ENCODE peak calls at places on chromosomes 3 and 15, in four cellular contexts. One of them, this sample, is unnamed.

GRCh38 chr3:169227911-169228310 is 435.6 kb downstream of the MECOM start:
- DNase-seq in thoracic aorta: no peak
- DNase-seq in heart left ventricle: no peak
- DNase-seq in body of pancreas: no peak
- DNase-seq in this sample: no peak

GRCh38 chr15:76903251-76903681 is 1.9 kb downstream of the SCAPER start:
- DNase-seq in thoracic aorta: no peak
- DNase-seq in heart left ventricle: no peak
- DNase-seq in body of pancreas: no peak
- DNase-seq in this sample: no peak

GRCh38 chr15:79088426-79089205 is 2.0 kb downstream of the RASGRF1 start:
- DNase-seq in thoracic aorta: no peak
- DNase-seq in heart left ventricle: no peak
- DNase-seq in body of pancreas: no peak
- DNase-seq in this sample: no peak

GRCh38 chr3:193605876-193606275 is 12.9 kb downstream of the OPA1 start:
- DNase-seq in thoracic aorta: no peak
- DNase-seq in heart left ventricle: no peak
- DNase-seq in body of pancreas: peak; percentile 66
- DNase-seq in this sample: peak; percentile 77

GRCh38 chr3:57391767-57392166 is 99.3 kb upstream of the ASB14 start:
- DNase-seq in thoracic aorta: no peak
- DNase-seq in heart left ventricle: no peak
- DNase-seq in body of pancreas: no peak
- DNase-seq in this sample: no peak

GRCh38 chr3:52313774-52314188 is 2.3 kb upstream of the DNAH1 start:
- DNase-seq in thoracic aorta: no peak
- DNase-seq in heart left ventricle: no peak
- DNase-seq in body of pancreas: peak; percentile 54
- DNase-seq in this sample: no peak

GRCh38 chr3:45981321-45982038 is 14.1 kb downstream of the FYCO1 start:
- DNase-seq in thoracic aorta: no peak
- DNase-seq in heart left ventricle: no peak
- DNase-seq in body of pancreas: no peak
- DNase-seq in this sample: no peak

GRCh38 chr3:13674538-13675185 is 125.7 kb downstream of the FBLN2 start:
- DNase-seq in thoracic aorta: no peak
- DNase-seq in heart left ventricle: no peak
- DNase-seq in body of pancreas: no peak
- DNase-seq in this sample: no peak

GRCh38 chr3:189566550-189566949 is 64.6 kb upstream of the TP63 start:
- DNase-seq in thoracic aorta: no peak
- DNase-seq in heart left ventricle: no peak
- DNase-seq in body of pancreas: no peak
- DNase-seq in this sample: no peak

GRCh38 chr15:74201656-74202420 is 749 bp downstream of the STRA6 start:
- DNase-seq in thoracic aorta: no peak
- DNase-seq in heart left ventricle: no peak
- DNase-seq in body of pancreas: no peak
- DNase-seq in this sample: no peak

GRCh38 chr3:33211444-33211843 is 7.2 kb downstream of the SUSD5 start:
- DNase-seq in thoracic aorta: no peak
- DNase-seq in heart left ventricle: no peak
- DNase-seq in body of pancreas: no peak
- DNase-seq in this sample: no peak

GRCh38 chr3:190458040-190458439 is 8.3 kb upstream of the TMEM207 start:
- DNase-seq in thoracic aorta: no peak
- DNase-seq in heart left ventricle: no peak
- DNase-seq in body of pancreas: no peak
- DNase-seq in this sample: no peak

GRCh38 chr3:105866656-105867653 is 1.9 kb downstream of the CBLB start:
- DNase-seq in thoracic aorta: no peak
- DNase-seq in heart left ventricle: no peak
- DNase-seq in body of pancreas: no peak
- DNase-seq in this sample: peak; percentile 60

GRCh38 chr15:80710635-80711553 is 15.8 kb downstream of the ABHD17C start:
- DNase-seq in thoracic aorta: no peak
- DNase-seq in heart left ventricle: no peak
- DNase-seq in body of pancreas: no peak
- DNase-seq in this sample: no peak

GRCh38 chr3:34033840-34034239 is 235.4 kb downstream of the PDCD6IP start:
- DNase-seq in thoracic aorta: no peak
- DNase-seq in heart left ventricle: no peak
- DNase-seq in body of pancreas: no peak
- DNase-seq in this sample: no peak

GRCh38 chr3:183975981-183976662 is 41.6 kb downstream of the ABCC5 start:
- DNase-seq in thoracic aorta: no peak
- DNase-seq in heart left ventricle: no peak
- DNase-seq in body of pancreas: no peak
- DNase-seq in this sample: no peak

GRCh38 chr15:38647683-38648082 is 83.1 kb upstream of the RASGRP1 start:
- DNase-seq in thoracic aorta: no peak
- DNase-seq in heart left ventricle: no peak
- DNase-seq in body of pancreas: no peak
- DNase-seq in this sample: no peak

GRCh38 chr3:99242271-99242670 is 340.8 kb upstream of the DCBLD2 start:
- DNase-seq in thoracic aorta: no peak
- DNase-seq in heart left ventricle: no peak
- DNase-seq in body of pancreas: no peak
- DNase-seq in this sample: no peak

GRCh38 chr15:67415186-67415585 is 105.7 kb upstream of the C15orf61 start:
- DNase-seq in thoracic aorta: no peak
- DNase-seq in heart left ventricle: no peak
- DNase-seq in body of pancreas: no peak
- DNase-seq in this sample: no peak

GRCh38 chr15:90561344-90562244 is 31.9 kb downstream of the CRTC3 start:
- DNase-seq in thoracic aorta: no peak
- DNase-seq in heart left ventricle: no peak
- DNase-seq in body of pancreas: peak; percentile 20
- DNase-seq in this sample: no peak

GRCh38 chr3:97958396-97958795 is 13.8 kb downstream of the RIOX2 start:
- DNase-seq in thoracic aorta: no peak
- DNase-seq in heart left ventricle: no peak
- DNase-seq in body of pancreas: no peak
- DNase-seq in this sample: no peak

GRCh38 chr3:184284696-184285095 is 8.9 kb downstream of the ECE2 start:
- DNase-seq in thoracic aorta: no peak
- DNase-seq in heart left ventricle: no peak
- DNase-seq in body of pancreas: peak; percentile 90
- DNase-seq in this sample: peak; percentile 69

GRCh38 chr15:22226034-22226790 is 145.9 kb downstream of the OR4M2 start:
- DNase-seq in thoracic aorta: no peak
- DNase-seq in heart left ventricle: no peak
- DNase-seq in body of pancreas: no peak
- DNase-seq in this sample: no peak

GRCh38 chr15:55915876-55916567 is 77.4 kb downstream of the NEDD4 start:
- DNase-seq in thoracic aorta: no peak
- DNase-seq in heart left ventricle: no peak
- DNase-seq in body of pancreas: no peak
- DNase-seq in this sample: no peak

GRCh38 chr3:66762888-66763287 is 235.2 kb upstream of the KBTBD8 start:
- DNase-seq in thoracic aorta: no peak
- DNase-seq in heart left ventricle: no peak
- DNase-seq in body of pancreas: no peak
- DNase-seq in this sample: no peak

GRCh38 chr15:65130941-65131340 is 2.7 kb downstream of the PDCD7 start:
- DNase-seq in thoracic aorta: no peak
- DNase-seq in heart left ventricle: no peak
- DNase-seq in body of pancreas: no peak
- DNase-seq in this sample: no peak

GRCh38 chr3:71725279-71725991 is at the start of gene EIF4E3:
- DNase-seq in thoracic aorta: no peak
- DNase-seq in heart left ventricle: peak; percentile 53
- DNase-seq in body of pancreas: peak; percentile 31
- DNase-seq in this sample: no peak

GRCh38 chr15:55707523-55707922 is 35.4 kb downstream of the PRTG start:
- DNase-seq in thoracic aorta: no peak
- DNase-seq in heart left ventricle: no peak
- DNase-seq in body of pancreas: no peak
- DNase-seq in this sample: no peak

GRCh38 chr3:98735761-98736269 is 27.3 kb upstream of the ST3GAL6 start:
- DNase-seq in thoracic aorta: no peak
- DNase-seq in heart left ventricle: no peak
- DNase-seq in body of pancreas: no peak
- DNase-seq in this sample: no peak

GRCh38 chr3:194827486-194827885 is 141.8 kb downstream of the FAM43A start:
- DNase-seq in thoracic aorta: no peak
- DNase-seq in heart left ventricle: no peak
- DNase-seq in body of pancreas: no peak
- DNase-seq in this sample: no peak

GRCh38 chr3:194826594-194826993 is 140.9 kb downstream of the FAM43A start:
- DNase-seq in thoracic aorta: no peak
- DNase-seq in heart left ventricle: no peak
- DNase-seq in body of pancreas: no peak
- DNase-seq in this sample: no peak

GRCh38 chr3:194828926-194829325 is 143.2 kb downstream of the FAM43A start:
- DNase-seq in thoracic aorta: no peak
- DNase-seq in heart left ventricle: no peak
- DNase-seq in body of pancreas: no peak
- DNase-seq in this sample: no peak

GRCh38 chr3:194830401-194830800 is 144.7 kb downstream of the FAM43A start:
- DNase-seq in thoracic aorta: no peak
- DNase-seq in heart left ventricle: no peak
- DNase-seq in body of pancreas: no peak
- DNase-seq in this sample: no peak

DNA sequence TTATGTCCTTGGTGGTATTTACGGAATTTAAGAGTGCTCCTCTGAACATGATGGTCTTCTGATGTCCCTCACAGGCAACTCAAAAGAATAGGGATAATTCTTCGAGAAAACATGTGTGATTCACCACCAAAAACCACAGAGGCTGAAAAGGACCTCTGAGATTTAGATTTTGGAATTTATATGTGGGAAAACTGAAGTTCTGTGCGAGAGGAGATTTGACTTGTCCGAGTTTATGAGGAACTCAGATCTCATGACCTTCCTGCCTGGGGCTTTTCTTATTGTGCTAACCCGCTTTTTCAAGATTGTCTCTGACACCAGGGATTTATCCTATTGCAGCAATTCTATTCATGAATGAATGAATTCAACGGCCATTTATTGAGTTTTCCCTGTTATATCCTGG is 142.4 kb downstream of the FAM43A start:
- DNase-seq in thoracic aorta: no peak
- DNase-seq in heart left ventricle: no peak
- DNase-seq in body of pancreas: no peak
- DNase-seq in this sample: no peak
- H3K27ac ChIP-seq in thoracic aorta: no peak overlapping the region
- H3K27ac ChIP-seq in heart left ventricle: no peak overlapping the region
- H3K27ac ChIP-seq in body of pancreas: no peak overlapping the region
- H3K27ac ChIP-seq in this sample: no peak overlapping the region

DNA sequence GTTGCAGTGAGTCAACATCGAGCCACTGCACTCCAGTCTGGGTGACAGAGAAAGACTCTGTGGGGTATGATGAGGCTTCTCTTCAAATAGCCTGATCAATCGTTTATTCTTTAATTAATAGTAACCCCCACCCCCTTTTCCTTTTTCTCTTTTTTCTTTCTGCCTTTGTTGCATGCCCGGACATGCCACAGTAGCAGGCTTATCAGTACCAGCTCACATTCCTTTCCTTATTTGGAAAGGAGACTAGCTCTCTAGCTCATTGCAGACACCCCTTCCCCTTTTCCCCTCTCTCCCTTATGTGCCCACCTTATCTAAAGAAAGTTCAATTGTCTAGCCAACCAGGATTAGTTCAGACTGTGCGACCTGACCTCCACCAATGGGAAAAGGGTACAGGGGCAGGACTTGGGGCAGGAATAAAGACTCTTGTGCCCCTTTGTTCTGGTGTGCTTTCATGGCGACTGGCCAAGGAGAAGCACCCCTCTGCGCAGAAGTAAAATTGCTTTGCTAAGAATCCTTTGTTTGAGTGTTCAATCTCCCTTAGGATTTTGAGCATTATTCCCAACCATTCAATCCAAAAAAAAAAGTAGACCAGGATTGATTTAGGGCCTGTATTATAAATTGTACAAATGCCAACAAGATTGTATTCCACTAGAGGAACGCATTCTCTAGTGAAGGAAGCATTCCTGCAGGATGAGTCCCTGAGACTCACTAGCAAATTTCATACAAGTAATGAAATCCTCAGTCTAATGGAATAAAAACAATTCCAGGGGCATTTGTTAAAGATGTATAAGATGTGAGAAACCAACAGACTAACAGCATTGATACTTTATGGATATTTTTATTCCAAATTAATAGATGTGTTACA is 95.8 kb upstream of the SNRPN start:
- DNase-seq in thoracic aorta: no peak
- DNase-seq in heart left ventricle: peak; percentile 36
- DNase-seq in body of pancreas: no peak
- DNase-seq in this sample: no peak
- H3K27ac ChIP-seq in thoracic aorta: peak overlapping the region; percentile 69
- H3K27ac ChIP-seq in heart left ventricle: peak overlapping the region; percentile 72
- H3K27ac ChIP-seq in body of pancreas: no peak overlapping the region
- H3K27ac ChIP-seq in this sample: no peak overlapping the region

DNA sequence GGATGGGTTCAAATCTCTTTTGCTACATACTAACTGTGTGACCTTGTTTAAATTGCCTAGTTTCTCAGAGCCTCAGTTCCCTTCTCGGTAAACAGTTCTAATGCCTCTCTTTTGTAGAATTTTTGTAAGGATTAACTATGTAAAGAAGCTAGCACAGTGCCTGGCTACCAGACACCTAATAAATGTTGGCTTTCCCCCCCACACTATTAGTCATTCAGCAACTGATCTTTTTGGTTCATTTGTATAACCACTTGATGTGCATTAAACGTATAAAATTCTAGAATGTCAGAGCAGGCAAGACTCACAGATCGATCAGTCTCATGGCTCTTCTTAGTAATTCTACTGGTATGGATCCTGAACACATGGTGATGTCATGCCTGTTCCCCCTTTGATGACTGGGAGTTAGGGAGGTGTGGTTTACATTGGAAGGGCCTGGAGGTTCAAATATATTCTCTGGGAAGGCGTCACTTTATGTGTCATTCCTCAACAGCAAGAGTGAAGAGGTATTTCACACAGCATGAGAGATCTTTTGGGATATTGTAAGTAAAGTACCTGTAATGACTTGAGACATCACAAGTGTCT is 6.5 kb downstream of the TAGLN3 start:
- DNase-seq in thoracic aorta: no peak
- DNase-seq in heart left ventricle: no peak
- DNase-seq in body of pancreas: no peak
- DNase-seq in this sample: no peak
- H3K27ac ChIP-seq in thoracic aorta: no peak overlapping the region
- H3K27ac ChIP-seq in heart left ventricle: no peak overlapping the region
- H3K27ac ChIP-seq in body of pancreas: no peak overlapping the region
- H3K27ac ChIP-seq in this sample: no peak overlapping the region

GRCh38 chr3:185717121-185717520 is 107.7 kb downstream of the IGF2BP2 start:
- DNase-seq in thoracic aorta: no peak
- DNase-seq in heart left ventricle: no peak
- DNase-seq in body of pancreas: peak; percentile 13
- DNase-seq in this sample: no peak

GRCh38 chr3:185716436-185717090 is 108.3 kb downstream of the IGF2BP2 start:
- DNase-seq in thoracic aorta: no peak
- DNase-seq in heart left ventricle: no peak
- DNase-seq in body of pancreas: no peak
- DNase-seq in this sample: no peak

GRCh38 chr3:185714085-185714484 is 110.8 kb downstream of the IGF2BP2 start:
- DNase-seq in thoracic aorta: no peak
- DNase-seq in heart left ventricle: no peak
- DNase-seq in body of pancreas: no peak
- DNase-seq in this sample: no peak

GRCh38 chr3:185713015-185713414 is 111.8 kb downstream of the IGF2BP2 start:
- DNase-seq in thoracic aorta: no peak
- DNase-seq in heart left ventricle: no peak
- DNase-seq in body of pancreas: no peak
- DNase-seq in this sample: no peak

GRCh38 chr3:185715091-185715490 is 109.8 kb downstream of the IGF2BP2 start:
- DNase-seq in thoracic aorta: no peak
- DNase-seq in heart left ventricle: no peak
- DNase-seq in body of pancreas: no peak
- DNase-seq in this sample: no peak
- H3K27ac ChIP-seq in thoracic aorta: no peak overlapping the region
- H3K27ac ChIP-seq in heart left ventricle: no peak overlapping the region
- H3K27ac ChIP-seq in body of pancreas: no peak overlapping the region
- H3K27ac ChIP-seq in this sample: no peak overlapping the region

This sample was measured in testis.